ENCODE peak calls at places on chromosomes 7 and 10, in seven cellular contexts. B is activated gamma-delta T cell treated with Interleukin-2 at 50 U/mL for 16 hours; N is H4; I is H7; W is activated CD8-positive, alpha-beta memory T cell treated with anti-CD3 and anti-CD28 coated beads, Interleukin-2, amount 50 U/mL, for 48 hours; K is NT2/D1; O is neural crest cell. C is an unnamed sample.

GRCh38 chr7:146262527-146262926 is 145.9 kb downstream of the CNTNAP2 start:
- DNase-seq in I (no peak), W (no peak), K (no peak), O (no peak), B (no peak), N (no peak), C (no peak)

GRCh38 chr10:21531164-21531563 is 2.9 kb upstream of the MLLT10 start:
- DNase-seq in O (no peak), B (no peak), W (no peak), I (no peak), K (no peak), N (peak), C (no peak)

GRCh38 chr7:91228327-91228726 is 35.9 kb upstream of the FZD1 start:
- DNase-seq in N (no peak), I (no peak), O (no peak), B (no peak), W (no peak), K (no peak), C (no peak)

GRCh38 chr7:1513657-1514095 is 9.5 kb upstream of the INTS1 start:
- DNase-seq in W (no peak), N (no peak), K (no peak), O (no peak), I (no peak), B (no peak), C (no peak)

GRCh38 chr10:118595598-118596425 is at the start of gene PRLHR:
- DNase-seq in O (peak), I (peak), W (no peak), K (no peak), B (no peak), N (no peak), C (no peak)

GRCh38 chr10:72316748-72317435 is 37.8 kb downstream of the DNAJB12 start:
- DNase-seq in N (peak), I (no peak), O (no peak), W (peak), B (peak), K (no peak), C (peak)

GRCh38 chr10:133060022-133060421 is 27.7 kb upstream of the ADGRA1 start:
- DNase-seq in I (no peak), K (no peak), N (no peak), O (no peak), B (no peak), W (no peak), C (no peak)

GRCh38 chr10:71582019-71582418 is 137.6 kb downstream of the C10orf105 start:
- DNase-seq in W (no peak), B (no peak), O (peak), I (peak), K (no peak), N (no peak), C (no peak)

GRCh38 chr10:78757542-78757941 is 311.2 kb upstream of the ZMIZ1 start:
- DNase-seq in B (no peak), N (peak), W (no peak), O (no peak), K (no peak), I (no peak), C (no peak)

GRCh38 chr7:19442016-19442785 is 266.6 kb downstream of the POLR1F start:
- DNase-seq in N (peak), B (no peak), I (peak), W (no peak), K (peak), O (no peak), C (no peak)

GRCh38 chr7:131346885-131347592 is 19.4 kb downstream of the MKLN1 start:
- DNase-seq in W (no peak), K (peak), N (no peak), I (no peak), O (no peak), B (no peak), C (no peak)

GRCh38 chr10:101301111-101301731 is 52.7 kb upstream of the BTRC start:
- DNase-seq in I (peak), O (no peak), N (no peak), K (no peak), W (peak), B (no peak), C (no peak)

GRCh38 chr7:47552631-47553030 is 29.3 kb downstream of the TNS3 start:
- DNase-seq in W (no peak), I (no peak), K (no peak), N (no peak), O (no peak), B (no peak), C (no peak)